ENCODE peak calls at places on chromosomes 16 and 17, in four cellular contexts. W is neural progenitor cell, J is MM.1S, U is GM23338. V is an unnamed sample.

GRCh38 chr17:75754378-75755204 is 10.4 kb downstream of the GALK1 start:
- DNase-seq in W (no peak), U (no peak), J (no peak), V (no peak)

GRCh38 chr16:75192606-75193264 is 14.2 kb downstream of the CTRB2 start:
- DNase-seq in J (no peak), U (no peak), W (no peak), V (no peak)

GRCh38 chr16:11250091-11250785 is 5.8 kb downstream of the SOCS1 start:
- DNase-seq in J (no peak), U (peak), W (no peak), V (no peak)

GRCh38 chr16:27254262-27254811 is 14.2 kb downstream of the NSMCE1 start:
- DNase-seq in U (no peak), W (no peak), J (peak), V (no peak)

GRCh38 chr17:51764387-51764971 is 394.0 kb downstream of the CA10 start:
- DNase-seq in U (peak), W (peak), J (peak), V (peak)

GRCh38 chr17:43324205-43324893 is 74.4 kb upstream of the ARL4D start:
- DNase-seq in W (peak), U (peak), J (peak), V (no peak)

GRCh38 chr16:50210266-50211038 is 55.9 kb upstream of the ADCY7 start:
- DNase-seq in W (peak), J (peak), U (peak), V (peak)

GRCh38 chr16:19008245-19008644 is 24.5 kb downstream of the TMC7 start:
- DNase-seq in U (no peak), W (peak), J (no peak), V (peak)

GRCh38 chr17:68290268-68290954 is 516 bp downstream of the SLC16A6 start:
- DNase-seq in U (peak), J (peak), W (peak), V (peak)

GRCh38 chr17:63780507-63780906 is 6.5 kb downstream of the DDX42 start:
- DNase-seq in J (no peak), W (no peak), U (no peak), V (peak)

GRCh38 chr17:3004925-3005324 is 58.5 kb downstream of the OR1D5 start:
- DNase-seq in J (no peak), U (no peak), W (no peak), V (no peak)

GRCh38 chr17:77327566-77328463 is 187.0 kb downstream of the SEC14L1 start:
- DNase-seq in J (no peak), W (no peak), U (no peak), V (no peak)

GRCh38 chr16:2846511-2847310 is 11.3 kb downstream of the PRSS22 start:
- DNase-seq in W (no peak), J (no peak), U (no peak), V (peak)

GRCh38 chr17:21019976-21020575 is 22.7 kb downstream of the USP22 start:
- DNase-seq in W (peak), U (peak), J (peak), V (peak)

GRCh38 chr17:9291912-9292562 is 270.7 kb downstream of the NTN1 start:
- DNase-seq in J (no peak), U (peak), W (peak), V (peak)

GRCh38 chr17:45227101-45227591 is 5.5 kb downstream of the FMNL1 start:
- DNase-seq in W (no peak), J (peak), U (no peak), V (peak)

GRCh38 chr17:78397681-78398101 is 19.2 kb downstream of the PGS1 start:
- DNase-seq in J (no peak), W (no peak), U (no peak), V (peak)

GRCh38 chr17:55492951-55493350 is 18.3 kb downstream of the SMIM36 start:
- DNase-seq in W (peak), J (no peak), U (no peak), V (no peak)

GRCh38 chr17:77428901-77429734 is 288.3 kb downstream of the SEC14L1 start:
- DNase-seq in J (no peak), W (no peak), U (no peak), V (no peak)

GRCh38 chr17:48175692-48176450 is 68.3 kb downstream of the SNX11 start:
- DNase-seq in J (no peak), U (no peak), W (no peak), V (peak)

GRCh38 chr17:31491794-31492171 is 100.3 kb downstream of the RAB11FIP4 start:
- DNase-seq in W (no peak), U (no peak), J (no peak), V (no peak)

GRCh38 chr17:7045492-7046126 is 1.7 kb upstream of the SLC16A11 start:
- DNase-seq in U (peak), W (peak), J (peak), V (peak)

GRCh38 chr17:69082696-69083095 is 22.0 kb upstream of the ABCA9 start:
- DNase-seq in W (no peak), U (no peak), J (no peak), V (no peak)

GRCh38 chr16:81535679-81536360 is 91.2 kb downstream of the CMIP start:
- DNase-seq in U (no peak), W (no peak), J (no peak), V (no peak)

GRCh38 chr16:81530814-81531213 is 86.2 kb downstream of the CMIP start:
- DNase-seq in U (no peak), W (no peak), J (no peak), V (no peak)

GRCh38 chr16:81531415-81531814 is 86.8 kb downstream of the CMIP start:
- DNase-seq in J (no peak), U (no peak), W (no peak), V (peak)

GRCh38 chr16:81532491-81533174 is 88.0 kb downstream of the CMIP start:
- DNase-seq in J (no peak), U (no peak), W (no peak), V (no peak)

GRCh38 chr16:81533175-81533507 is 88.5 kb downstream of the CMIP start:
- DNase-seq in U (no peak), J (no peak), W (no peak), V (no peak)
- TF ChIP-seq EZH2phosphoT487 in U (no peak), J (no peak), W (no peak), V (no peak)

DNA sequence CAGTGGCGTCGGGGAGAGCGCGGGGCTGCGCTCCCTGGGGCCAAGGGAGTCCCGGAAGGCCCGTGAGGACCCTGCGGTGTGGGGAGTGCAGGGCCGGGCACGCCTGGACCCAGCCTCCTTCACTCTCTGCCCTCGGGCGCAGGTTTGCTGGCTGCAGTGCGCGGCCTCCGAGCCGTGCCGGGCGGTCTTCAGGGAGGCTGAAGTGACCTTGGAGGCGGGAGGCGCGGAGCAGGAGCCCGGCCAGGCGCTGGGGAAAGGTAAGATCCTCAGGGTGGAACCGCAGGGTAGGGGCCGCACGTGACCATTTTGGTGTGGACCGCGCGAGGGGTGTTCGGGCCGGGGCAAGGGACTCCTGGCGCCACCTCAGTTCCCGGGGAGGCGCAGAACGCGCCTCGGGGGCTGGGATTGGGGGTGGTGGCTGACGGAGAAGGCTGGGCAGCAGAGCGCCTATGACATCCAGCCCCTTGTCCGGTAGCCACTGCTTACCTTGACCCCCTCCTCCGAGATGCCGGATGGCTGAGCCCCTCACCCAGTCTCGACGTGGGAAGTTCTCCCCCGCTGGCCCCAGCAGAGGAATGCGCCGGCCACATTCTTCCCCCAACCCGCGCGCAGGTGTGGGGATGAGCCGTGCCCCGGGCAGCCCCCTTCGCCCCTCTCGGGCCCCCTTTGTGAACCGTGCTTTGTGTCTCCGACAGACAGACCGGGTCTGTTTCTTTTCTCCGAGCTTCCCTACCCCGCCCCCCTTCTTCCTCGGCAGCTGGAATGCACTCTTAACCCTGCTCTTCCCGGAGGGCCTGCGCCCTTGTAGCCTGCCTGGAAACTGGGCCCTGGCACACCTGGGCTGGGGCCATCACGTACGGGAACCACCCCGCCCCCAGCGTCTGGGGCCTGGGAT is 631 bp downstream of the CDH3 start:
- DNase-seq in U (peak), W (peak), J (no peak), V (peak)
- H3K4me3 ChIP-seq in U (peak), W (peak), J (no peak), V (peak)

GRCh38 chr17:57557793-57558681 is 187.1 kb downstream of the CCDC182 start:
- DNase-seq in U (no peak), W (no peak), J (no peak), V (peak)

GRCh38 chr17:57555636-57556175 is 189.4 kb downstream of the CCDC182 start:
- DNase-seq in U (no peak), W (no peak), J (no peak), V (no peak)

GRCh38 chr17:57554826-57555635 is 190.1 kb downstream of the CCDC182 start:
- DNase-seq in J (no peak), W (no peak), U (peak), V (no peak)

GRCh38 chr17:57559226-57559625 is 185.9 kb downstream of the CCDC182 start:
- DNase-seq in J (no peak), W (no peak), U (no peak), V (no peak)

DNA sequence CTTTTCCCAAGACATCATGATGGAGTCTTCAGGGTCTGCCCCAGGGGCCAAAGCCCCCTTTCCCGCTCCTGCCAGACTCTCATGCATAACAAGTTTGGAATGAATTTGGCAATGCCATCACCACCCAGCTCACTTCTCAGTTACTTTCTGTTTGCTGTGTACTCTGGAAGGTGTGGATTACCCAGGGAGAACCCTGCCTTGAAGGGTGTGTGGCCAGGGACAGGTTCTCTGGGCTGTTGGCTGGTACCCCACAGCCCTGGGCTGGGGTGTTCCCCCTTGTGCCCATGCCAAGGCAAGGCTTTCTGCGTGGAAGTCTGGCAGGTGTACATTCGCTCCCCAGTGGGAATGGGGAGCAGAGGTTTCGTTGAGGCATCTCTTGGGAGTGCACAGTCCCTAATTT is 187.7 kb downstream of the CCDC182 start:
- DNase-seq in J (no peak), W (no peak), U (no peak), V (no peak)
- TF ChIP-seq EZH2phosphoT487 in J (no peak), W (no peak), U (no peak), V (no peak)

GRCh38 chr17:72642720-72643119 is 449.8 kb downstream of the SLC39A11 start:
- DNase-seq in W (no peak), U (no peak), J (no peak), V (no peak)
- H3K4me3 ChIP-seq in W (no peak), U (no peak), J (no peak), V (no peak)

GRCh38 chr17:12067425-12067824 is 46.7 kb downstream of the MAP2K4 start:
- DNase-seq in U (no peak), W (no peak), J (no peak), V (no peak)

GRCh38 chr17:12068946-12069345 is 48.3 kb downstream of the MAP2K4 start:
- DNase-seq in J (no peak), W (no peak), U (no peak), V (peak)

GRCh38 chr17:12074346-12074745 is 53.7 kb downstream of the MAP2K4 start:
- DNase-seq in J (no peak), U (no peak), W (peak), V (no peak)

DNA sequence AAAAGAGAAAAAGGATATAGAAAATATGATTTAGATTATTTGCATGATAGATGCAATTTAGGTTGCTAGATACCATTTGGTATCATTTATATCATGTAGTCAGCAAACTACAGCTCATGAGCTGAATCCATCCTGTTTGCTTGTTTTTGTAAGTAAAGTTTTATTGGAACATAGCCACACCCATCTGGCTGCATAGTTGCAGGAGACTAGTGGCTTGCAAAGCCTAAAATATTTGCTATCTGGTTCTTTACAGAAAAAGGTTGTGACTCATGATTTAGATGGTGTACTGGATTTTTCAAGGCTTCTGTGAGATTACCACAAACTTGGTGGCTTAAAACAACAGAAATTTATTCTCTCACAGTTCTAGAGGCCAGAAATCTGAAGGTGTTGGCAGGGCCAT is 49.9 kb downstream of the MAP2K4 start:
- DNase-seq in W (no peak), J (no peak), U (no peak), V (peak)
- TF ChIP-seq EZH2phosphoT487 in W (no peak), J (no peak), U (no peak), V (no peak)

GRCh38 chr17:36597866-36598777 is 3.3 kb upstream of the MRM1 start:
- DNase-seq in U (no peak), J (no peak), W (no peak), V (no peak)
- H3K4me3 ChIP-seq in U (no peak), J (no peak), W (no peak), V (no peak)

GRCh38 chr16:73231969-73232554 is 184.1 kb upstream of the ZFHX3 start:
- DNase-seq in W (no peak), J (no peak), U (no peak), V (no peak)
- TF ChIP-seq EZH2phosphoT487 in W (no peak), J (no peak), U (no peak), V (no peak)

GRCh38 chr17:39027440-39028035 is 60.3 kb upstream of the FBXO47 start:
- DNase-seq in W (peak), U (no peak), J (no peak), V (no peak)
- H3K4me3 ChIP-seq in W (peak), U (peak), J (no peak), V (peak)

GRCh38 chr17:1498869-1499268 is 6.4 kb upstream of the MYO1C start:
- DNase-seq in U (no peak), W (no peak), J (no peak), V (peak)
- TF ChIP-seq EZH2phosphoT487 in U (no peak), W (no peak), J (no peak), V (no peak)

GRCh38 chr16:66171578-66171977 is 194.9 kb upstream of the CDH5 start:
- DNase-seq in U (no peak), J (no peak), W (no peak), V (no peak)
- H3K4me3 ChIP-seq in U (no peak), J (no peak), W (no peak), V (no peak)

V was measured in GM23248.